ENCODE peak calls at places on chromosomes 6 and 20, in five cellular contexts. I, A, Y, X and R are unnamed samples.

GRCh38 chr20:36591281-36591680 is 14.3 kb upstream of the RAB5IF start:
- DNase-seq in A (no peak), Y (no peak), I (no peak), X (no peak), R (no peak)

GRCh38 chr6:161238076-161238869 is 35.6 kb downstream of the AGPAT4 start:
- DNase-seq in A (no peak), X (no peak), Y (peak; percentile 7), I (no peak), R (no peak)

GRCh38 chr6:142413111-142413510 is 111.3 kb downstream of the ADGRG6 start:
- DNase-seq in A (no peak), I (no peak), X (no peak), Y (no peak), R (no peak)

GRCh38 chr6:30880563-30881252 is 3.6 kb upstream of the DDR1 start:
- DNase-seq in Y (no peak), A (peak; percentile 44), X (no peak), I (no peak), R (no peak)

GRCh38 chr6:34063641-34064040 is 82.2 kb downstream of the GRM4 start:
- DNase-seq in X (no peak), I (no peak), Y (no peak), A (no peak), R (no peak)

GRCh38 chr20:64223526-64224067 is 32.0 kb upstream of the PCMTD2 start:
- DNase-seq in I (no peak), Y (no peak), X (peak; percentile 31), A (peak; percentile 85), R (no peak)

GRCh38 chr6:28635547-28636158 is 110.0 kb downstream of the GPX5 start:
- DNase-seq in X (no peak), A (no peak), Y (no peak), I (no peak), R (no peak)

GRCh38 chr20:5085380-5085779 is 34.4 kb downstream of the PCNA start:
- DNase-seq in Y (no peak), A (no peak), X (no peak), I (no peak), R (peak; percentile 29)

GRCh38 chr6:153210083-153210482 is 79.0 kb upstream of the RGS17 start:
- DNase-seq in A (no peak), X (peak; percentile 54), I (no peak), Y (peak; percentile 1), R (no peak)

GRCh38 chr6:74222768-74223321 is 526.8 kb downstream of the CD109 start:
- DNase-seq in Y (peak; percentile 7), X (peak; percentile 22), A (no peak), I (no peak), R (no peak)

GRCh38 chr6:17101422-17102257 is at the start of gene STMND1:
- DNase-seq in X (peak; percentile 18), A (peak; percentile 45), I (no peak), Y (no peak), R (peak; percentile 59)

GRCh38 chr6:111086685-111087084 is 618 bp upstream of the SLC16A10 start:
- DNase-seq in X (no peak), I (no peak), Y (no peak), A (no peak), R (no peak)

GRCh38 chr6:116557863-116558262 is 4.3 kb downstream of the CALHM4 start:
- DNase-seq in I (no peak), Y (peak; percentile 88), A (peak; percentile 62), X (peak; percentile 94), R (no peak)

GRCh38 chr20:63071541-63072181 is 64.9 kb upstream of the BHLHE23 start:
- DNase-seq in I (no peak), X (peak; percentile 11), Y (peak; percentile 15), A (peak; percentile 4), R (no peak)

GRCh38 chr6:15423286-15423957 is 177.6 kb downstream of the JARID2 start:
- DNase-seq in I (no peak), Y (no peak), A (no peak), X (no peak), R (no peak)

GRCh38 chr6:130324657-130325056 is 41.2 kb upstream of the TMEM200A start:
- DNase-seq in Y (peak; percentile 62), I (no peak), X (peak; percentile 72), A (no peak), R (no peak)

GRCh38 chr6:15077006-15077405 is 168.9 kb upstream of the JARID2 start:
- DNase-seq in X (no peak), A (no peak), Y (no peak), I (peak; percentile 22), R (no peak)

GRCh38 chr6:169479783-169480495 is 221.9 kb downstream of the WDR27 start:
- DNase-seq in Y (no peak), X (no peak), A (no peak), I (no peak), R (no peak)

GRCh38 chr6:135909737-135910387 is 58.4 kb downstream of the PDE7B start:
- DNase-seq in A (peak; percentile 69), I (peak; percentile 20), X (peak; percentile 57), Y (no peak), R (peak; percentile 40)

GRCh38 chr20:22578221-22579118 is 5.9 kb downstream of the FOXA2 start:
- DNase-seq in A (peak; percentile 16), I (no peak), X (no peak), Y (no peak), R (peak; percentile 51)

GRCh38 chr20:22577515-22578220 is 6.7 kb downstream of the FOXA2 start:
- DNase-seq in Y (no peak), I (no peak), X (no peak), A (no peak), R (peak; percentile 73)

GRCh38 chr20:22579119-22579427 is 5.3 kb downstream of the FOXA2 start:
- DNase-seq in I (no peak), Y (no peak), A (no peak), X (no peak), R (peak; percentile 52)

GRCh38 chr20:22581437-22582385 is 2.7 kb downstream of the FOXA2 start:
- DNase-seq in A (no peak), I (no peak), X (no peak), Y (no peak), R (peak; percentile 43)

GRCh38 chr20:22579711-22580697 is 4.4 kb downstream of the FOXA2 start:
- DNase-seq in Y (no peak), I (no peak), X (no peak), A (no peak), R (peak; percentile 53)
- H3K27me3 ChIP-seq in Y (peaks cover 77% of the 10 kb centered on the region), I (no peaks in the 10 kb centered on the region), X (peaks cover 54% of the 10 kb centered on the region), A (peaks cover 100% of the 10 kb centered on the region), R (peaks cover 100% of the 10 kb centered on the region)

GRCh38 chr6:13012271-13012670 is 295.7 kb downstream of the PHACTR1 start:
- DNase-seq in A (no peak), I (no peak), Y (no peak), X (no peak), R (no peak)

GRCh38 chr6:13009465-13009864 is 292.9 kb downstream of the PHACTR1 start:
- DNase-seq in I (no peak), A (no peak), Y (no peak), X (no peak), R (no peak)

GRCh38 chr6:13012977-13013680 is 296.6 kb downstream of the PHACTR1 start:
- DNase-seq in X (no peak), I (no peak), A (peak; percentile 60), Y (no peak), R (peak; percentile 53)

GRCh38 chr6:13013681-13014550 is 297.3 kb downstream of the PHACTR1 start:
- DNase-seq in I (no peak), X (peak; percentile 2), Y (no peak), A (no peak), R (no peak)

DNA sequence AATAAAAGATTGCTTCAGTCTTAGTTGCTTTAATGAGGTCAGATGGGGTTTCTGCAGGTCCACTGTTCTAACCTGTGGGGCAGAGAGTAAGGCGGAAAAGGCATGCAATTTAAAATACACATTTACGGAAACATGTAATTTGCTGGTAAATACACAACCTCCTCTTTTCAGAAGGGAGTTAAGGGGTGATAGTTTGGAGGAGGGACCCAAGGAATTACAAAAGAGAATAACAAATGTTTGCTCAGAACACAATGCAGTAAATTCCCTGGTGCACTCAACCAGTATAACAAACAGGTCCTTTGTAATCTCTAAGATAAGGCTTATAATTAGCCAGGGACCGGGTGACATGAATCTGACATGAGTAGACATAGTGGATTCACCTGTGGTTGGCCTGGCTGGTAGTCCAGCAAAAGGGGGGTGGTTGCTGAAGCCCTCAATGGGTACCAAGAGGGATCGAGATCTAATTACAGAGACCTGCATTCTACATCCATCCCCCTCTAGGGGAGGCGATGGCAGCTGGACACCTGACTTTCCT is 295.1 kb downstream of the PHACTR1 start:
- DNase-seq in X (no peak), Y (no peak), I (no peak), A (no peak), R (no peak)
- H3K27me3 ChIP-seq in X (peaks cover 33% of the 10 kb centered on the region), Y (peaks cover 29% of the 10 kb centered on the region), I (peaks cover 10% of the 10 kb centered on the region), A (peaks cover 62% of the 10 kb centered on the region), R (peaks cover 24% of the 10 kb centered on the region)

GRCh38 chr20:46894579-46894958 is at the start of gene EYA2:
- DNase-seq in A (peak; percentile 50), X (no peak), Y (no peak), I (peak; percentile 66), R (peak; percentile 32)

GRCh38 chr20:46894971-46895905 is 595 bp downstream of the EYA2 start:
- DNase-seq in A (peak; percentile 64), I (no peak), Y (no peak), X (peak; percentile 19), R (peak; percentile 36)

GRCh38 chr20:46893051-46893450 is 1.6 kb upstream of the EYA2 start:
- DNase-seq in Y (no peak), X (no peak), A (no peak), I (no peak), R (no peak)

GRCh38 chr20:46895906-46896242 is 1.2 kb downstream of the EYA2 start:
- DNase-seq in X (no peak), Y (no peak), I (no peak), A (no peak), R (no peak)

GRCh38 chr20:46893877-46894578 is 615 bp upstream of the EYA2 start:
- DNase-seq in Y (no peak), I (no peak), A (no peak), X (no peak), R (no peak)
- H3K27me3 ChIP-seq in Y (no peaks in the 10 kb centered on the region), I (no peaks in the 10 kb centered on the region), A (peaks cover 52% of the 10 kb centered on the region), X (peaks cover 6% of the 10 kb centered on the region), R (no peaks in the 10 kb centered on the region)

DNA sequence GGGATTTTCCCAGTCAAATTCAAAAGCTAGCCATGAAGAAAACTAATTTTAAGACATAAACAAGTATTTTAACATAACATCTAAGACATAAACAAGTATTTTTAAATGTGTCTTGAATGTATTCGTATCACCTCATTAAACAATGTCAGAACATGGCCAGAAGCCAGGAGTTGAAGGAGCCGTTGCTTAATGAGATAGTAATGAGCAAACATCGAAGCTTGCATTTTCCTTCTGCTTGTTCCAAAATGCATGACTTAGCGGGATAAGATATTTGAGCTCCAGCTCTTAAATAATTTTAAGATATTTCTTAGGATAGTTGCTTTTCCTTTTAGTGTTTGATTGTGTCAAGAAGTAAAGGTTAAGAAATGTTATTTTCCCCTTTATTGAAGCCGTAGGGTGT is 4.2 kb upstream of the RNF182 start:
- DNase-seq in I (no peak), A (no peak), Y (no peak), X (peak; percentile 63), R (no peak)
- H3K27me3 ChIP-seq in I (peaks cover under 1% of the 10 kb centered on the region), A (peaks cover 17% of the 10 kb centered on the region), Y (no peaks in the 10 kb centered on the region), X (peaks cover 2% of the 10 kb centered on the region), R (peaks cover 30% of the 10 kb centered on the region)